ENCODE peak calls at places on chromosomes 11 and 22, in five cellular contexts. C is hypothalamus, D is left ventricle myocardium superior, L is heart right ventricle, Z is germinal center. N is an unnamed sample.

GRCh38 chr11:47852053-47852452 is 3.9 kb upstream of the NUP160 start:
- DNase-seq in C (no peak), D (no peak), L (no peak), Z (no peak), N (no peak)

GRCh38 chr11:93568726-93569125 is 25.5 kb upstream of the SMCO4 start:
- DNase-seq in C (no peak), D (no peak), L (no peak), Z (no peak), N (no peak)

GRCh38 chr22:49658902-49659280 is 168.8 kb downstream of the BRD1 start:
- DNase-seq in C (no peak), D (peak), L (no peak), Z (no peak), N (no peak)

GRCh38 chr22:46789992-46790391 is 27.5 kb downstream of the TBC1D22A start:
- DNase-seq in C (no peak), D (no peak), L (no peak), Z (no peak), N (no peak)

GRCh38 chr11:46675949-46676348 is 24.5 kb downstream of the ARHGAP1 start:
- DNase-seq in C (no peak), D (no peak), L (no peak), Z (no peak), N (no peak)

GRCh38 chr11:101090679-101091270 is 38.8 kb downstream of the PGR start:
- DNase-seq in C (no peak), D (no peak), L (no peak), Z (no peak), N (no peak)

GRCh38 chr11:62267576-62267975 is 2.4 kb upstream of the SCGB2A2 start:
- DNase-seq in C (no peak), D (no peak), L (no peak), Z (no peak), N (no peak)

GRCh38 chr11:111086058-111086457 is 159.5 kb upstream of the POU2AF2 start:
- DNase-seq in C (no peak), D (no peak), L (no peak), Z (no peak), N (no peak)

GRCh38 chr11:8389034-8389996 is 125.6 kb upstream of the LMO1 start:
- DNase-seq in C (peak), D (no peak), L (peak), Z (no peak), N (no peak)

GRCh38 chr22:30201970-30202369 is 44.6 kb downstream of the LIF start:
- DNase-seq in C (no peak), D (no peak), L (no peak), Z (no peak), N (no peak)

GRCh38 chr11:10493041-10493663 is 38.1 kb downstream of the AMPD3 start:
- DNase-seq in C (no peak), D (no peak), L (no peak), Z (no peak), N (no peak)

GRCh38 chr11:71485063-71485399 is 32.0 kb downstream of the NADSYN1 start:
- DNase-seq in C (no peak), D (peak), L (no peak), Z (no peak), N (no peak)